ENCODE peak calls at places on chromosomes 13 and 19, in four cellular contexts. Q is colonic mucosa, W is neural progenitor cell, B is H9. P is an unnamed sample.

GRCh38 chr13:26867451-26868067 is 107.0 kb upstream of the GPR12 start:
- DNase-seq in Q (peak; percentile 19), W (peak; percentile 46), B (no peak), P (no peak)

GRCh38 chr19:55368701-55369563 is 1.3 kb downstream of the IL11 start:
- DNase-seq in Q (no peak), W (peak; percentile 63), B (peak; percentile 53), P (peak; percentile 86)

GRCh38 chr13:49749852-49750251 is 42.6 kb downstream of the KPNA3 start:
- DNase-seq in Q (no peak), W (no peak), B (no peak), P (no peak)

GRCh38 chr13:100490692-100491091 is 97.9 kb downstream of the GGACT start:
- DNase-seq in Q (no peak), W (peak; percentile 43), B (peak; percentile 89), P (no peak)

GRCh38 chr13:90352763-90353162 is 994.7 kb upstream of the MIR17HG start:
- DNase-seq in Q (no peak), W (no peak), B (no peak), P (no peak)

GRCh38 chr19:30678168-30678567 is 306.0 kb downstream of the ZNF536 start:
- DNase-seq in Q (no peak), W (no peak), B (no peak), P (peak; percentile 58)

GRCh38 chr19:10863107-10863700 is 8.1 kb upstream of the CARM1 start:
- DNase-seq in Q (no peak), W (no peak), B (no peak), P (peak; percentile 81)

GRCh38 chr13:49811527-49811908 is 19.0 kb upstream of the KPNA3 start:
- DNase-seq in Q (no peak), W (no peak), B (no peak), P (no peak)

GRCh38 chr13:51846756-51847155 is 1.8 kb upstream of the TMEM272 start:
- DNase-seq in Q (no peak), W (no peak), B (no peak), P (no peak)

GRCh38 chr19:39704181-39705044 is at the start of gene LGALS14:
- DNase-seq in Q (no peak), W (no peak), B (no peak), P (no peak)

GRCh38 chr13:64934569-64935362 is 2295.4 kb downstream of the PCDH9 start:
- DNase-seq in Q (no peak), W (no peak), B (no peak), P (no peak)

GRCh38 chr19:6126335-6126974 is 9.0 kb upstream of the ACSBG2 start:
- DNase-seq in Q (no peak), W (peak; percentile 55), B (peak; percentile 50), P (no peak)

GRCh38 chr13:29362849-29363604 is 232.5 kb downstream of the SLC7A1 start:
- DNase-seq in Q (peak; percentile 36), W (peak; percentile 78), B (peak; percentile 81), P (no peak)

GRCh38 chr19:38409631-38410133 is 6.8 kb downstream of the FAM98C start:
- DNase-seq in Q (no peak), W (no peak), B (no peak), P (no peak)

GRCh38 chr13:51221674-51222509 is at the start of gene FAM124A:
- DNase-seq in Q (peak; percentile 38), W (peak; percentile 91), B (no peak), P (peak; percentile 75)

GRCh38 chr19:55830656-55831055 is 1.1 kb downstream of the NLRP11 start:
- DNase-seq in Q (no peak), W (no peak), B (no peak), P (no peak)

GRCh38 chr19:39282021-39282420 is 13.8 kb downstream of the IFNL2 start:
- DNase-seq in Q (no peak), W (no peak), B (no peak), P (no peak)

GRCh38 chr13:99434258-99434788 is 66.9 kb upstream of the TM9SF2 start:
- DNase-seq in Q (no peak), W (no peak), B (peak; percentile 70), P (no peak)

GRCh38 chr13:104385409-104385808 is 1319.2 kb upstream of the SLC10A2 start:
- DNase-seq in Q (no peak), W (no peak), B (no peak), P (no peak)

GRCh38 chr19:13013649-13014048 is 18.4 kb downstream of the NFIX start:
- DNase-seq in Q (no peak), W (no peak), B (no peak), P (no peak)

GRCh38 chr13:110953416-110953815 is 38.5 kb upstream of the ANKRD10 start:
- DNase-seq in Q (no peak), W (no peak), B (no peak), P (no peak)

GRCh38 chr19:31548941-31549340 is 199.7 kb upstream of the TSHZ3 start:
- DNase-seq in Q (no peak), W (peak; percentile 42), B (peak; percentile 46), P (no peak)

GRCh38 chr19:49690073-49690655 is 752 bp upstream of the CPT1C start:
- DNase-seq in Q (no peak), W (peak; percentile 31), B (no peak), P (peak; percentile 77)

GRCh38 chr19:5775668-5776309 is 8.8 kb downstream of the PRR22 start:
- DNase-seq in Q (no peak), W (no peak), B (no peak), P (no peak)

DNA sequence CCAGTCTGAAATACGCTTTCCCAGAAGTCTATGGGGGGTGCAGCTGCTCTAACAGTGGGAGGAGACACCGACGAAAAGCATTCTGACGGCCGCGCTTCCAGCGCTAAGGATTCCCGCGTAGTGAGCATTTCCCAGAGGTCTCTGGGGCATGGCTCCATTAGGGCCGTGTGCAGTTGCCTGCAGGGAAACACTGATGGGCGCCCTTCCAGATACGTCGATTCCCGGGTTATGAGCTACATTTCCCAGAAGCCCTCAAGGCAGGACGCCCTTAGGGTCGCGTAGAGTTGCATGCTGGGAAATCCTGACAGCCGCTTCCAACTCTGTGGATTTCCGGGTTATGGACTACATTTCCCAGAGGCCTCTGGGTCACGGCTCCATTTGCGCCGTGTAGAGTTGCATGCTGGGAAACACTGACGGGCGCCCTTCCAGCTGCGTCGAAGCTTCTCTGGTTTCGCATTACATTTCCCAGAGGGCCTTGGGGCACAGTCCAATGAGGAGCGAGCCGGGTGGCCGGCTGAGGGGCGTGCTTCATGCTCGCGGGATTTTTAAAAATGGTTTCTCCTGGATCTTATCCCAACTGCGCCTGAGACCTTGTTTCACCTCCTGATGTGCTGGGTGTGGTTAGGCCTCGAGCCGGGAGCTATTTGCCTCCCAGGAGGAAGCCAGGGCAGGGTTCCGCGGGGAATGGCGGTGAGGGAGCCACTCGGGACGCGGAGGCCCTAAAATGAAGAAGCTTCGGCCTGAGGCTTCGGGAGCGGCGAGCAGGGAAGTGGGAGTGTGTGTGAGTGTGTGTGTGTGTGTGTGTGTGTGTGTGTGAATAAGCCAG is 17.2 kb upstream of the ZNF331 start:
- DNase-seq in Q (peak; percentile 97), W (peak; percentile 98), B (peak; percentile 99), P (peak; percentile 98)
- H3K9ac ChIP-seq in Q (no peak overlapping the region), W (peak overlapping the region; percentile 50), B (peak overlapping the region; percentile 84), P (no peak overlapping the region)

DNA sequence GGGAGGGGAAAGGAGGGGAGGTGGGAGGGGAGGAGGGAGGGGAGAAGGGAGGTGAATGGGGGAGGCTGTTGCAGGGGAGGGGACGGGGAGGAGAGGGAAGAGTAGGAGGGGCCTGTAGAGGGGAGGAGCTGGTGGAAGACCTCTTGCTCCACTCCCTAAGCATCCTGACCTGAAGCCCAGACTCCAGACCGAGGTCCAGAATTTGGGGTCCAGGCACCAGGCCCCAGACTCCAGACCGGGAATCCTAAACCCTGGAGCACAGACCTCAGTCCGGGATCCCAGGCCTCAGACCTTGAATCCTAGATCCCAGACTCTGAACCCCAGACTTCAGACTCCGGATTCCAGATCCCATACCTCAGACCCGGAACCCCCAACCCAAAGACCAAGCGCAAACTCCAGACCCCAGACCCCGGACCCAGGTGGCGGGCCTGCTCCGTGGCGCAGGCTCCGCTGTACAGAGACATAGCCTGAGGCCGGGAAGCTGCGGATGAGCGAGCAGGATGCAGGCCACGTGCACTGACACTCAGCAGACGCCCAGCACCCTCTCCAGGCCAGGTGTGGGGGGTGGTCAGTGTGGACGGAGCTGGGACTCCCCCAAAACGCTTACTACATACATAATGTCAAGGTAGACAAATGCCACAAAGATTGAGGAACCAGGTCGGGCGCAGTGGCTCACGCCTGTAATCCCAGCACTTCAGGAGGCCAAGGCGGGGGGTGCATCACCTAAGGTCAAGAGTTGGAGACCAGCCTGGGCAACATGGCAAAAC is 710 bp upstream of the BTBD2 start:
- DNase-seq in Q (peak; percentile 85), W (peak; percentile 78), B (peak; percentile 81), P (peak; percentile 91)
- H3K9ac ChIP-seq in Q (peak overlapping the region; percentile 3), W (no peak overlapping the region), B (no peak overlapping the region), P (peak overlapping the region; percentile 58)

GRCh38 chr13:77415253-77416127 is 88.6 kb upstream of the MYCBP2 start:
- DNase-seq in Q (no peak), W (no peak), B (no peak), P (no peak)
- H3K9ac ChIP-seq in Q (no peak overlapping the region), W (no peak overlapping the region), B (no peak overlapping the region), P (no peak overlapping the region)

DNA sequence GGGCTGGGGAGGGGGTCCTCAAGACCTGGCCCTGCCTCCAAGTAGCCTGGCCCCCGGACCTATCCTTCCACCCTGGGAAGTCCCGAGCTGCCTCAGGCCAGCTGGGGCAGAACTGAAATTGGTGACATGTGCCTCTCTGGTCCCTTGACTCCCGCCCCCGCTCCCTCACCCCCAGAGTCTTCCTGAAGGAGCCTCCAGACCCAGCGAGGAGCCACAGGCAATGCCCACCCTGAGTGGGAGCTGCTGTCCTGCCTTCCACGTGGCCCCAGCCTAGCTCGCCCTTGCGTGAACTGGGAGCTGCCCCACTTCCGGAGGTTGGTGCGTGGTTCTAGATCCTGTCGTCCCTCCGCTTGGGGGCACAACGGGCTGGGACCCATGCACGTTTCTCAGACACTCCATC is 34.6 kb downstream of the CEBPA start:
- DNase-seq in Q (no peak), W (no peak), B (no peak), P (peak; percentile 78)
- H3K9ac ChIP-seq in Q (no peak overlapping the region), W (no peak overlapping the region), B (no peak overlapping the region), P (no peak overlapping the region)

GRCh38 chr19:17108453-17108784 is 32.8 kb downstream of the MYO9B start:
- DNase-seq in Q (no peak), W (no peak), B (no peak), P (no peak)
- H3K9ac ChIP-seq in Q (no peak overlapping the region), W (no peak overlapping the region), B (no peak overlapping the region), P (no peak overlapping the region)

DNA sequence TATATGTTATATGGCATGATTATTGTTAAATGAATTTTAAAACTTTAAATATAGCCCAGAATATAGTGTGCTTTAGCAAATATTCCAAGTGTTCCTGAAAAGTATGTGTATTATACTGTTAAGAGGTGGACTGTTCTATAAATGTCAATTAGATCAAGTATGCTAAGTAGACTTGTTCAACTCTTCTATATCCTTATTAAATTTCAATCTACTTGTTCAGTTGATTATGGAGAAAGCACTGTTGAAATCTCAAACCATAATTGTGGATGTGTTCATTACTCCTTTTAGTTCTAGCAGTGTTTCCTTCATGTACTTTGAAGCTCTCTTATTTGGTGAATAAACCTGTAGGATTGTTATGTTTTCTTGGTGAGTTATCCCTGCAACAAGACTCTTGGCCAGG is 52.5 kb downstream of the SPACA7 start:
- DNase-seq in Q (no peak), W (no peak), B (no peak), P (no peak)
- H3K9ac ChIP-seq in Q (no peak overlapping the region), W (no peak overlapping the region), B (no peak overlapping the region), P (no peak overlapping the region)

DNA sequence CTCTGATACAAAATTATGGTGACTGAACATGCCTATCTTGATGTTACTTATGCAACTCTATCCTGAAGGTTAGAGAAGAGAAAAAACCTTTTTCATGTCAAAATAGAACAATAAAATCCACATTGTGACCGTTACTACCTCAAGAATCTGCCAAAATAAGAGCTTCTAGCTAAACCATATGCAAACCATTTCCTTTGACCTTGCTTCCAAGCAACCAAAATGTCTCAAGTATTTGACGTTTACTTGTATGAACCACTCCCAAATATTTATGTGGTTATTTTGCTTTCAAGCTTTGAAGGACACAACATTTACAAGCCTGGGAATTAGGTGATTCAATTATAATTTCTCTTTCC is 13.9 kb downstream of the FOXO1 start:
- DNase-seq in Q (no peak), W (no peak), B (no peak), P (no peak)
- H3K9ac ChIP-seq in Q (no peak overlapping the region), W (no peak overlapping the region), B (peak overlapping the region; percentile 29), P (no peak overlapping the region)

GRCh38 chr13:113816248-113816924 is 47.5 kb downstream of the GAS6 start:
- DNase-seq in Q (no peak), W (no peak), B (no peak), P (no peak)
- H3K9ac ChIP-seq in Q (no peak overlapping the region), W (no peak overlapping the region), B (no peak overlapping the region), P (no peak overlapping the region)

P was measured in kidney.